ENCODE peak calls at places on chromosomes 1 and 21, in nine cellular contexts. One of them, this sample, is unnamed.

GRCh38 chr1:234878288-234878687 is 250.3 kb downstream of the TOMM20 start:
- DNase-seq in esophagus squamous epithelium: no peak
- DNase-seq in heart left ventricle: no peak
- DNase-seq in psoas muscle: no peak
- DNase-seq in heart right ventricle: no peak
- DNase-seq in esophagus muscularis mucosa: no peak
- DNase-seq in HCT116: no peak
- DNase-seq in cardiac muscle cell: no peak
- DNase-seq in PC-3: no peak
- DNase-seq in this sample: no peak

GRCh38 chr1:58162952-58163550 is 383.5 kb downstream of the OMA1 start:
- DNase-seq in heart left ventricle: peak; percentile 64
- DNase-seq in PC-3: peak; percentile 66
- DNase-seq in psoas muscle: peak; percentile 58
- DNase-seq in esophagus muscularis mucosa: no peak
- DNase-seq in heart right ventricle: peak; percentile 16
- DNase-seq in cardiac muscle cell: peak; percentile 73
- DNase-seq in esophagus squamous epithelium: no peak
- DNase-seq in HCT116: peak; percentile 47
- DNase-seq in this sample: no peak

GRCh38 chr21:31072486-31072885 is 34.2 kb upstream of the KRTAP19-8 start:
- DNase-seq in heart left ventricle: no peak
- DNase-seq in PC-3: no peak
- DNase-seq in cardiac muscle cell: no peak
- DNase-seq in esophagus squamous epithelium: no peak
- DNase-seq in esophagus muscularis mucosa: peak; percentile 83
- DNase-seq in heart right ventricle: no peak
- DNase-seq in psoas muscle: no peak
- DNase-seq in HCT116: no peak
- DNase-seq in this sample: no peak

GRCh38 chr1:216458807-216459206 is 35.6 kb upstream of the USH2A start:
- DNase-seq in psoas muscle: no peak
- DNase-seq in esophagus muscularis mucosa: no peak
- DNase-seq in heart left ventricle: no peak
- DNase-seq in heart right ventricle: no peak
- DNase-seq in cardiac muscle cell: no peak
- DNase-seq in HCT116: no peak
- DNase-seq in esophagus squamous epithelium: no peak
- DNase-seq in PC-3: peak; percentile 70
- DNase-seq in this sample: no peak

GRCh38 chr1:54273837-54274192 is 73.8 kb downstream of the MRPL37 start:
- DNase-seq in esophagus squamous epithelium: no peak
- DNase-seq in cardiac muscle cell: no peak
- DNase-seq in heart left ventricle: peak; percentile 63
- DNase-seq in heart right ventricle: peak; percentile 43
- DNase-seq in esophagus muscularis mucosa: no peak
- DNase-seq in PC-3: no peak
- DNase-seq in psoas muscle: peak; percentile 77
- DNase-seq in HCT116: no peak
- DNase-seq in this sample: no peak

GRCh38 chr1:212967767-212968166 is 17.4 kb downstream of the VASH2 start:
- DNase-seq in cardiac muscle cell: peak; percentile 40
- DNase-seq in esophagus squamous epithelium: no peak
- DNase-seq in esophagus muscularis mucosa: no peak
- DNase-seq in HCT116: peak; percentile 34
- DNase-seq in heart right ventricle: no peak
- DNase-seq in PC-3: peak; percentile 69
- DNase-seq in heart left ventricle: no peak
- DNase-seq in psoas muscle: no peak
- DNase-seq in this sample: no peak

GRCh38 chr1:150971583-150972416 is 2.8 kb downstream of the CERS2 start:
- DNase-seq in cardiac muscle cell: no peak
- DNase-seq in heart right ventricle: no peak
- DNase-seq in HCT116: no peak
- DNase-seq in psoas muscle: no peak
- DNase-seq in heart left ventricle: peak; percentile 28
- DNase-seq in esophagus muscularis mucosa: no peak
- DNase-seq in esophagus squamous epithelium: no peak
- DNase-seq in PC-3: no peak
- DNase-seq in this sample: no peak

GRCh38 chr1:162632234-162632666 is at the start of gene DDR2:
- DNase-seq in psoas muscle: peak; percentile 77
- DNase-seq in HCT116: no peak
- DNase-seq in heart right ventricle: peak; percentile 41
- DNase-seq in cardiac muscle cell: peak; percentile 98
- DNase-seq in esophagus muscularis mucosa: no peak
- DNase-seq in PC-3: no peak
- DNase-seq in heart left ventricle: peak; percentile 84
- DNase-seq in esophagus squamous epithelium: no peak
- DNase-seq in this sample: no peak

GRCh38 chr21:42062543-42063022 is 8.5 kb upstream of the UMODL1 start:
- DNase-seq in esophagus squamous epithelium: peak; percentile 39
- DNase-seq in PC-3: no peak
- DNase-seq in cardiac muscle cell: no peak
- DNase-seq in heart right ventricle: no peak
- DNase-seq in psoas muscle: peak; percentile 67
- DNase-seq in esophagus muscularis mucosa: no peak
- DNase-seq in heart left ventricle: peak; percentile 52
- DNase-seq in HCT116: no peak
- DNase-seq in this sample: peak; percentile 96

GRCh38 chr21:31908106-31909031 is 35.5 kb downstream of the HUNK start:
- DNase-seq in cardiac muscle cell: no peak
- DNase-seq in esophagus squamous epithelium: no peak
- DNase-seq in heart left ventricle: no peak
- DNase-seq in HCT116: no peak
- DNase-seq in esophagus muscularis mucosa: no peak
- DNase-seq in psoas muscle: no peak
- DNase-seq in PC-3: peak; percentile 62
- DNase-seq in heart right ventricle: no peak
- DNase-seq in this sample: no peak

GRCh38 chr1:34816778-34817177 is 24.0 kb downstream of the GJA4 start:
- DNase-seq in cardiac muscle cell: no peak
- DNase-seq in HCT116: no peak
- DNase-seq in esophagus squamous epithelium: no peak
- DNase-seq in psoas muscle: no peak
- DNase-seq in heart right ventricle: no peak
- DNase-seq in esophagus muscularis mucosa: peak; percentile 57
- DNase-seq in PC-3: no peak
- DNase-seq in heart left ventricle: no peak
- DNase-seq in this sample: no peak

GRCh38 chr1:3908886-3909517 is 8.9 kb upstream of the C1orf174 start:
- DNase-seq in HCT116: no peak
- DNase-seq in heart right ventricle: no peak
- DNase-seq in psoas muscle: peak; percentile 38
- DNase-seq in PC-3: no peak
- DNase-seq in esophagus muscularis mucosa: no peak
- DNase-seq in esophagus squamous epithelium: no peak
- DNase-seq in heart left ventricle: no peak
- DNase-seq in cardiac muscle cell: no peak
- DNase-seq in this sample: no peak

GRCh38 chr1:157364612-157365011 is 187.7 kb downstream of the FCRL5 start:
- DNase-seq in HCT116: no peak
- DNase-seq in heart left ventricle: no peak
- DNase-seq in heart right ventricle: no peak
- DNase-seq in esophagus muscularis mucosa: peak; percentile 62
- DNase-seq in psoas muscle: no peak
- DNase-seq in cardiac muscle cell: no peak
- DNase-seq in esophagus squamous epithelium: no peak
- DNase-seq in PC-3: no peak
- DNase-seq in this sample: no peak

GRCh38 chr1:2607681-2608041 is 21.1 kb downstream of the PRXL2B start:
- DNase-seq in cardiac muscle cell: peak; percentile 7
- DNase-seq in heart left ventricle: peak; percentile 72
- DNase-seq in psoas muscle: peak; percentile 60
- DNase-seq in esophagus squamous epithelium: no peak
- DNase-seq in HCT116: no peak
- DNase-seq in esophagus muscularis mucosa: no peak
- DNase-seq in PC-3: no peak
- DNase-seq in heart right ventricle: peak; percentile 69
- DNase-seq in this sample: no peak

GRCh38 chr1:89274431-89274857 is 1.8 kb upstream of the GBP5 start:
- DNase-seq in heart right ventricle: no peak
- DNase-seq in esophagus muscularis mucosa: no peak
- DNase-seq in cardiac muscle cell: peak; percentile 93
- DNase-seq in PC-3: peak; percentile 49
- DNase-seq in esophagus squamous epithelium: no peak
- DNase-seq in HCT116: no peak
- DNase-seq in heart left ventricle: no peak
- DNase-seq in psoas muscle: no peak
- DNase-seq in this sample: peak; percentile 45

GRCh38 chr1:87119741-87120140 is 205.3 kb downstream of the HS2ST1 start:
- DNase-seq in HCT116: no peak
- DNase-seq in PC-3: no peak
- DNase-seq in psoas muscle: no peak
- DNase-seq in esophagus muscularis mucosa: peak; percentile 80
- DNase-seq in heart left ventricle: no peak
- DNase-seq in heart right ventricle: no peak
- DNase-seq in cardiac muscle cell: no peak
- DNase-seq in esophagus squamous epithelium: no peak
- DNase-seq in this sample: no peak

GRCh38 chr1:33045814-33046213 is 9.1 kb upstream of the AK2 start:
- DNase-seq in cardiac muscle cell: peak; percentile 46
- DNase-seq in esophagus muscularis mucosa: no peak
- DNase-seq in PC-3: no peak
- DNase-seq in esophagus squamous epithelium: no peak
- DNase-seq in heart left ventricle: no peak
- DNase-seq in heart right ventricle: no peak
- DNase-seq in HCT116: no peak
- DNase-seq in psoas muscle: no peak
- DNase-seq in this sample: peak; percentile 63

GRCh38 chr1:194813109-194813508 is 1626.7 kb upstream of the B3GALT2 start:
- DNase-seq in HCT116: no peak
- DNase-seq in esophagus squamous epithelium: no peak
- DNase-seq in heart right ventricle: no peak
- DNase-seq in PC-3: peak; percentile 31
- DNase-seq in cardiac muscle cell: no peak
- DNase-seq in psoas muscle: no peak
- DNase-seq in heart left ventricle: no peak
- DNase-seq in esophagus muscularis mucosa: no peak
- DNase-seq in this sample: no peak

GRCh38 chr1:46622341-46622740 is 5.7 kb upstream of the MOB3C start:
- DNase-seq in heart left ventricle: no peak
- DNase-seq in HCT116: no peak
- DNase-seq in heart right ventricle: no peak
- DNase-seq in esophagus muscularis mucosa: no peak
- DNase-seq in psoas muscle: no peak
- DNase-seq in esophagus squamous epithelium: no peak
- DNase-seq in cardiac muscle cell: peak; percentile 50
- DNase-seq in PC-3: peak; percentile 64
- DNase-seq in this sample: no peak

GRCh38 chr1:201766117-201766863 is 62.7 kb upstream of the IPO9 start:
- DNase-seq in esophagus muscularis mucosa: no peak
- DNase-seq in heart left ventricle: peak; percentile 59
- DNase-seq in heart right ventricle: no peak
- DNase-seq in cardiac muscle cell: peak; percentile 98
- DNase-seq in psoas muscle: no peak
- DNase-seq in PC-3: peak; percentile 58
- DNase-seq in esophagus squamous epithelium: no peak
- DNase-seq in HCT116: no peak
- DNase-seq in this sample: no peak

DNA sequence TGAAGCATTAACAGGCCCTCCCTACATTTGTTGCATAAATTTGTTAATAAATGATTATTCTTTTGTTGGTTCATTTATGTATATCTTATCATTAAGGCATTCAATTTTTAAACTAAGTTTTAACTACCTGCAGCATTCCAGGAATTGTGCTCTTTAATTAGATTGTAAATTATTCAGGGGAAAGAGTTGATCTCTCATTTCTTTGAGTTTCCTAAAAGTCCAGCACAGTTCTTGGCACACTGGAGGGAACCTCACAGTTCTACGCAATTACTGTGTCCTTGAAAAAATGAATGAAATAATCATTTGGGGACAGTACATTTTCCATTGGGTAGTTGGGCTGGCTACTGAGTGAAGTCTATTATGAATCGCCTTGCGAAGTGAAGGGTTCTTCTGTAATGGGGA is 493 bp upstream of the STXBP3 start:
- DNase-seq in esophagus squamous epithelium: no peak
- DNase-seq in esophagus muscularis mucosa: no peak
- DNase-seq in heart right ventricle: no peak
- DNase-seq in HCT116: no peak
- DNase-seq in psoas muscle: no peak
- DNase-seq in cardiac muscle cell: no peak
- DNase-seq in PC-3: no peak
- DNase-seq in heart left ventricle: no peak
- DNase-seq in this sample: no peak
- H3K4me3 ChIP-seq in esophagus squamous epithelium: peak overlapping the region; percentile 99
- H3K4me3 ChIP-seq in esophagus muscularis mucosa: peak overlapping the region; percentile 92
- H3K4me3 ChIP-seq in heart right ventricle: peak overlapping the region; percentile 82
- H3K4me3 ChIP-seq in HCT116: peak overlapping the region; percentile 18
- H3K4me3 ChIP-seq in psoas muscle: peak overlapping the region; percentile 86
- H3K4me3 ChIP-seq in cardiac muscle cell: no peak overlapping the region
- H3K4me3 ChIP-seq in PC-3: no peak overlapping the region
- H3K4me3 ChIP-seq in heart left ventricle: peak overlapping the region; percentile 60
- H3K4me3 ChIP-seq in this sample: no peak overlapping the region

GRCh38 chr1:165637427-165637826 is 6.4 kb downstream of the MGST3 start:
- DNase-seq in cardiac muscle cell: peak; percentile 96
- DNase-seq in heart left ventricle: no peak
- DNase-seq in esophagus muscularis mucosa: no peak
- DNase-seq in heart right ventricle: no peak
- DNase-seq in esophagus squamous epithelium: no peak
- DNase-seq in PC-3: peak; percentile 85
- DNase-seq in psoas muscle: no peak
- DNase-seq in HCT116: no peak
- DNase-seq in this sample: no peak
- H3K27ac ChIP-seq in cardiac muscle cell: no peak overlapping the region
- H3K27ac ChIP-seq in heart left ventricle: peak overlapping the region; percentile 58
- H3K27ac ChIP-seq in esophagus muscularis mucosa: peak overlapping the region; percentile 62
- H3K27ac ChIP-seq in heart right ventricle: peak overlapping the region; percentile 28
- H3K27ac ChIP-seq in esophagus squamous epithelium: peak overlapping the region; percentile 25
- H3K27ac ChIP-seq in PC-3: peak overlapping the region; percentile 77
- H3K27ac ChIP-seq in psoas muscle: peak overlapping the region; percentile 56
- H3K27ac ChIP-seq in HCT116: no peak overlapping the region
- H3K27ac ChIP-seq in this sample: no peak overlapping the region

DNA sequence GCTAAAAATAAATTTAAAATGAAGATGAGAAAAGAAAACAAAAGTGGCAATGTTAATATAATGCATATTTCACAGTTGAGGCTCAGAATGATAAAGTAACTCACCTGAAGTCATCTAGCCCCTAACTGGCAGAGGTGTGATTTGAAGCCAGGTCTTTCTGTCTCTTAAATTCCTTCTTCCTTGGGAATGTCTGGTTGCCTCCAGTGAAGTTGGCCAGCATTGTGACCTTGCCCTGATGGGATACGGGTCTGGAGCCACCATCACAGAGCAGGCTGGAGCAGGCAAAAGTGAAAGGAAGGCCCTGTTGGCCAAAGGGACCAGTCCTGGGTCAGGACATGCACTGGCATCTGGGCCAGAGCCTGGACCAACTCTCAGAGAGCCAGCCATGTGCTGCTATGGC is 111.7 kb downstream of the EPHB2 start:
- DNase-seq in heart left ventricle: no peak
- DNase-seq in psoas muscle: no peak
- DNase-seq in esophagus squamous epithelium: no peak
- DNase-seq in HCT116: no peak
- DNase-seq in PC-3: no peak
- DNase-seq in esophagus muscularis mucosa: no peak
- DNase-seq in heart right ventricle: no peak
- DNase-seq in cardiac muscle cell: no peak
- DNase-seq in this sample: no peak
- H3K4me1 ChIP-seq in heart left ventricle: peaks cover 9% of the 10 kb centered on the region
- H3K4me1 ChIP-seq in psoas muscle: no peaks in the 10 kb centered on the region
- H3K4me1 ChIP-seq in esophagus squamous epithelium: peaks cover 11% of the 10 kb centered on the region
- H3K4me1 ChIP-seq in HCT116: peaks cover 22% of the 10 kb centered on the region
- H3K4me1 ChIP-seq in PC-3: peaks cover 20% of the 10 kb centered on the region
- H3K4me1 ChIP-seq in esophagus muscularis mucosa: peaks cover 10% of the 10 kb centered on the region
- H3K4me1 ChIP-seq in heart right ventricle: peaks cover 16% of the 10 kb centered on the region
- H3K4me1 ChIP-seq in cardiac muscle cell: peaks cover 30% of the 10 kb centered on the region
- H3K4me1 ChIP-seq in this sample: no peaks in the 10 kb centered on the region

GRCh38 chr1:170309389-170310013 is 163.7 kb downstream of the NTMT2 start:
- DNase-seq in PC-3: peak; percentile 45
- DNase-seq in psoas muscle: no peak
- DNase-seq in cardiac muscle cell: peak; percentile 85
- DNase-seq in heart right ventricle: no peak
- DNase-seq in esophagus squamous epithelium: no peak
- DNase-seq in HCT116: no peak
- DNase-seq in esophagus muscularis mucosa: no peak
- DNase-seq in heart left ventricle: no peak
- DNase-seq in this sample: no peak
- H3K4me3 ChIP-seq in PC-3: no peak overlapping the region
- H3K4me3 ChIP-seq in psoas muscle: no peak overlapping the region
- H3K4me3 ChIP-seq in cardiac muscle cell: no peak overlapping the region
- H3K4me3 ChIP-seq in heart right ventricle: no peak overlapping the region
- H3K4me3 ChIP-seq in esophagus squamous epithelium: no peak overlapping the region
- H3K4me3 ChIP-seq in HCT116: no peak overlapping the region
- H3K4me3 ChIP-seq in esophagus muscularis mucosa: no peak overlapping the region
- H3K4me3 ChIP-seq in heart left ventricle: no peak overlapping the region
- H3K4me3 ChIP-seq in this sample: no peak overlapping the region